ENCODE peak calls at places on chromosome 11, in five cellular contexts. A is stomach; K is activated T-cell treated with anti-CD3 and anti-CD28 coated beads, Interleukin-2, amount 50 U/mL, for 48 hours; X is fibroblast of mammary gland; G is PC-3. Q is an unnamed sample.

GRCh38 chr11:73931039-73931645 is 19.7 kb upstream of the DNAJB13 start:
- DNase-seq in K (no peak), G (peak), X (peak), A (peak), Q (peak)

GRCh38 chr11:36091256-36091811 is 147.5 kb downstream of the LDLRAD3 start:
- DNase-seq in K (no peak), X (no peak), A (no peak), G (no peak), Q (peak)

GRCh38 chr11:105282658-105283057 is 143.1 kb upstream of the CARD18 start:
- DNase-seq in G (no peak), K (no peak), X (peak), A (no peak), Q (peak)

GRCh38 chr11:101441747-101442146 is 142.1 kb downstream of the TRPC6 start:
- DNase-seq in A (peak), X (peak), K (no peak), G (peak), Q (no peak)

GRCh38 chr11:126111458-126112116 is 48.9 kb upstream of the CDON start:
- DNase-seq in A (peak), K (no peak), G (no peak), X (no peak), Q (no peak)

GRCh38 chr11:223921-224320 is 12.2 kb downstream of the SIRT3 start:
- DNase-seq in X (no peak), K (no peak), G (no peak), A (no peak), Q (no peak)

GRCh38 chr11:36018967-36019596 is 75.2 kb downstream of the LDLRAD3 start:
- DNase-seq in A (no peak), K (no peak), X (no peak), G (no peak), Q (no peak)

GRCh38 chr11:30131535-30131934 is 99.3 kb upstream of the FSHB start:
- DNase-seq in A (no peak), X (no peak), G (no peak), K (no peak), Q (no peak)

GRCh38 chr11:32334822-32335221 is 100.5 kb downstream of the WT1 start:
- DNase-seq in K (peak), A (no peak), G (peak), X (peak), Q (no peak)

GRCh38 chr11:57322881-57323467 is 1.8 kb downstream of the TNKS1BP1 start:
- DNase-seq in K (no peak), G (peak), A (no peak), X (peak), Q (no peak)

GRCh38 chr11:61482513-61482912 is 26.0 kb upstream of the LRRC10B start:
- DNase-seq in X (no peak), G (peak), A (no peak), K (peak), Q (no peak)

Q was measured in fibroblast of villous mesenchyme.